ENCODE peak calls at places on chromosomes 13 and 19, in four cellular contexts. T is endothelial cell of umbilical vein, W is keratinocyte, Y is K562. R is an unnamed sample.

GRCh38 chr13:94860981-94861407 is 148.6 kb upstream of the SOX21 start:
- DNase-seq in T (peak; percentile 80), W (no peak), Y (no peak), R (peak; percentile 13)

GRCh38 chr13:32840840-32841713 is 175.1 kb upstream of the KL start:
- DNase-seq in T (no peak), W (no peak), Y (no peak), R (no peak)

GRCh38 chr19:19185853-19186728 is 5.9 kb downstream of the BORCS8 start:
- DNase-seq in T (peak; percentile 15), W (no peak), Y (peak; percentile 86), R (peak; percentile 31)

GRCh38 chr19:36257512-36257876 is 42.6 kb downstream of the ZNF146 start:
- DNase-seq in T (peak; percentile 24), W (no peak), Y (no peak), R (no peak)

GRCh38 chr13:110298221-110298565 is 8.8 kb downstream of the COL4A1 start:
- DNase-seq in T (no peak), W (no peak), Y (no peak), R (no peak)

GRCh38 chr13:99392806-99393135 is 85.6 kb upstream of the GPR183 start:
- DNase-seq in T (no peak), W (no peak), Y (no peak), R (no peak)

GRCh38 chr19:45691516-45692186 is at the start of gene SNRPD2:
- DNase-seq in T (peak; percentile 96), W (peak; percentile 81), Y (peak; percentile 96), R (peak; percentile 95)

GRCh38 chr13:79782541-79783216 is 301.7 kb downstream of the NDFIP2 start:
- DNase-seq in T (peak; percentile 93), W (no peak), Y (no peak), R (peak; percentile 77)

GRCh38 chr13:67278230-67278629 is 48.1 kb upstream of the PCDH9 start:
- DNase-seq in T (no peak), W (no peak), Y (no peak), R (peak; percentile 85)

GRCh38 chr13:32829676-32830091 is 186.5 kb upstream of the KL start:
- DNase-seq in T (no peak), W (peak; percentile 88), Y (no peak), R (peak; percentile 77)

GRCh38 chr19:19554074-19555023 is 16.3 kb downstream of the CILP2 start:
- DNase-seq in T (no peak), W (no peak), Y (peak; percentile 78), R (peak; percentile 21)

GRCh38 chr19:47330466-47330869 is 1.5 kb upstream of the C5AR2 start:
- DNase-seq in T (peak; percentile 70), W (no peak), Y (no peak), R (peak; percentile 59)

GRCh38 chr19:13099073-13099999 is 3.3 kb downstream of the LYL1 start:
- DNase-seq in T (peak; percentile 79), W (no peak), Y (peak; percentile 88), R (no peak)

GRCh38 chr19:42175952-42176648 is 41.4 kb downstream of the DEDD2 start:
- DNase-seq in T (peak; percentile 12), W (no peak), Y (no peak), R (peak; percentile 17)

GRCh38 chr19:1261512-1261862 is 7.6 kb upstream of the CIRBP start:
- DNase-seq in T (no peak), W (no peak), Y (no peak), R (no peak)

GRCh38 chr13:25171517-25172302 is at the start of gene AMER2:
- DNase-seq in T (peak; percentile 21), W (no peak), Y (no peak), R (no peak)

GRCh38 chr13:90706631-90707030 is 640.9 kb upstream of the MIR17HG start:
- DNase-seq in T (no peak), W (no peak), Y (no peak), R (no peak)

GRCh38 chr19:861756-862528 is 2.5 kb downstream of the CFD start:
- DNase-seq in T (no peak), W (no peak), Y (peak; percentile 95), R (no peak)

GRCh38 chr13:79621902-79622301 is 140.9 kb downstream of the NDFIP2 start:
- DNase-seq in T (no peak), W (peak; percentile 33), Y (no peak), R (no peak)

GRCh38 chr13:62193919-62194318 is 778.3 kb upstream of the PCDH20 start:
- DNase-seq in T (no peak), W (no peak), Y (no peak), R (no peak)

GRCh38 chr13:62194371-62194770 is 778.7 kb upstream of the PCDH20 start:
- DNase-seq in T (no peak), W (no peak), Y (no peak), R (no peak)
- H3K9me1 ChIP-seq in T (no peaks in the 10 kb centered on the region), W (no peaks in the 10 kb centered on the region), Y (no peaks in the 10 kb centered on the region), R (no peaks in the 10 kb centered on the region)

GRCh38 chr13:100875392-100876043 is 200.9 kb upstream of the TMTC4 start:
- DNase-seq in T (peak; percentile 87), W (no peak), Y (no peak), R (peak; percentile 96)
- H3K4me3 ChIP-seq in T (no peak overlapping the region), W (no peak overlapping the region), Y (no peak overlapping the region), R (no peak overlapping the region)

GRCh38 chr13:76965759-76966421 is 17.6 kb downstream of the ACOD1 start:
- DNase-seq in T (peak; percentile 21), W (no peak), Y (no peak), R (peak; percentile 61)
- H3K9me1 ChIP-seq in T (no peaks in the 10 kb centered on the region), W (no peaks in the 10 kb centered on the region), Y (no peaks in the 10 kb centered on the region), R (no peaks in the 10 kb centered on the region)

DNA sequence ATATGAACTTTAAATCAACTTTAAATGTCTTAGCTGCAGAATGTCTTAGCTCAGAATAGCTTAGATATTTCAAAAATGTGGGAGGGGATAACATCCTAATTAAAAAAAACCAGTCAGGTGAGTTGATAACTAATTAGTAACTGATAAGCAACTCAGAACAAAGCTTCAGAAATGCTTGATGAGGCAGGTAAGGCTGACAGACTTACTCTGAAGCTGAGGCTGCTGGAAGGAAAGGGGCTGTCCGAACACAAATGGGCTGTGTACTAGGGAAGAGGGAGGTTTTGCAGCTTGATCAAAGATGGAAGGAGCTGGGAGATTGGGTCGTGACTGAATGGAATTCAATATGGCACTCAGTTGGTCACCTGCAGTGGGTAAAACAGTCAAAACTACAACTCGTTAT is 91.2 kb upstream of the FBXL3 start:
- DNase-seq in T (no peak), W (no peak), Y (no peak), R (no peak)
- H3K4me3 ChIP-seq in T (no peak overlapping the region), W (no peak overlapping the region), Y (no peak overlapping the region), R (no peak overlapping the region)

GRCh38 chr13:49323344-49323743 is 75.6 kb downstream of the CDADC1 start:
- DNase-seq in T (no peak), W (no peak), Y (no peak), R (no peak)
- H3K9me1 ChIP-seq in T (no peaks in the 10 kb centered on the region), W (no peaks in the 10 kb centered on the region), Y (no peaks in the 10 kb centered on the region), R (peaks cover 10% of the 10 kb centered on the region)

DNA sequence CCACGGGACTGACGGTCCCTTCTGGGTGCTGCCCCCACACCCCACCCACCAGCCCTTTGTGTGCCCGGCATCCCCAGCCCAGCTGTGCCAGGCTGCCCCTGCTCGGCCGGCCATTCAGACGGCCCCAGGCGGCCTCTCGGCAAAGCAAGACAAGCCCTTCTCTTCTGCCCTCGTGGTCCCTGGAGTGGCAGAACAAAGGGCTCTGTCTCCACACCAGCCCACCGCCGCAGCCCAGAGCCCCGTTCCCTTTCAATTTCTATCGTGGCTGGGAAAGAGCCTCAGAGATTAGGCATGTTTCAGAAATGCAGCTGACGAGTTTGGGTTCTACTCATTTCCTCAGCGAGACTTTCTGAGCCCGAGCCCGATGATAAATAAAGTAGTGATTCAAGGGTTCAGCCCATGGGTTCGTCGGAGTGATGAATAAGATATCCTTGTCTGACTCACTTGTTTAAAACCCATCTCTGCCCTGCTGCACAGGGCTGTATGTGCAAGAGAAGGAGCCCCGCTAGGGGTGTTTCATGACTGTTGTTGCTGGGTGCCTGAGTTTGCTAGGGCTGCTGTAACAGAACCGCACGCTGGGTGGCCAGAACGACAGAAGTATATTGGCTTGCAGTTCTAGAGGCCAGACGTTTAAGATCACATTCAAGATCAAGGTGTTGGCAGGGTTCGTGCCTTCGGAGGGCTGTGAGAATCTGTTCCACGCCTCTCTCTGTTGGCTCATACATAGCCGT is 4.3 kb downstream of the MYO9B start:
- DNase-seq in T (peak; percentile 87), W (peak; percentile 81), Y (no peak), R (peak; percentile 99)
- H3K4me3 ChIP-seq in T (peak overlapping the region; percentile 51), W (peak overlapping the region; percentile 16), Y (no peak overlapping the region), R (peak overlapping the region; percentile 48)

DNA sequence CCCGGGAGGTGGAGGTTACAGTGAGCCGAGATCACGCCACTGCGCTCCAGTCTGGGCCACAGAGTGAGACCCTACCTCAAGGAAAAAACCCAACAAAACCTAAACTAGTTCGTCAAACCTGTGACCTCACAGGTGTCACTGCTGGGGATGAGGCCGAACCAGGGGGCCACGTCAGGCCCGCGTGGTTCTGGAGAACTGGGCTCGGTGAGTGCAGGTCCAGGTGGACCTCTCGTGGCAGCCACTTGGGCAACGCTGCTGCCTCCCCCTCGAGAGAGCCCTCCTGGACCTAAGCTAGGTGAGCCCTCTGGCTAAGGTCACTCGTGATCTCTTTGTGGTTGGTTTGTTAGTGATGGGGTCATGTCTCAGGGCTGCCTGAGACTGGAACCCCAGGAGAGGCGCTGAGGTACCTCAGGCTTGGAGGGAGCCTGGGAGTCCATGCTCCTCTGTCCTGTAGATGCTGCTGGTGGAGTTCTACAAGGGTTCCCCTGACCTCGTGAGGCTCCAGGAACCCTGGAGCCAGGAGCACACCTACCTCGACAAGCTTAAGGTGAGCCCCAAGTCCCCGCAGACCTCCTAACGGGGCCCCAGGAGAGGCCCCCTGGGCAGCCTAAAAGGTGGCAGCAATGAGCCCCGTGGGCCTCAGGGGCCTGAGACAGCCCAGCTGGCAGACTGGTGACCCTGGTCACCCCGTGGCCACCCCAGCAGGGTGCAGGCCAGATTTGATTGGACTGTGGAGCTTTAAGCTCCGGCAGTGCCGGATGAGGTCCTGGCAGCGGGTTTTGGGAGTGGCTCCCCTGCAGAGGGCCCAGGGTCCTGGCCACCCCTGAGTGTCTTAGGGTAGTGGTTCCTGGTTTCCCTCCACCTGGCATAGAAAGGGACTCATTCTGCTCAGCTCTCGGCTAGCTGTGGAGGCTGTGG is 15.6 kb downstream of the MPND start:
- DNase-seq in T (no peak), W (no peak), Y (no peak), R (no peak)
- H3K9me1 ChIP-seq in T (no peaks in the 10 kb centered on the region), W (no peaks in the 10 kb centered on the region), Y (no peaks in the 10 kb centered on the region), R (no peaks in the 10 kb centered on the region)

GRCh38 chr19:17618281-17618903 is 62.9 kb downstream of the COLGALT1 start:
- DNase-seq in T (no peak), W (no peak), Y (no peak), R (no peak)

GRCh38 chr19:17617807-17618192 is 62.4 kb downstream of the COLGALT1 start:
- DNase-seq in T (no peak), W (no peak), Y (no peak), R (no peak)

GRCh38 chr19:17615889-17616685 is 60.6 kb downstream of the COLGALT1 start:
- DNase-seq in T (no peak), W (no peak), Y (peak; percentile 62), R (no peak)

GRCh38 chr19:17616961-17617806 is 61.7 kb downstream of the COLGALT1 start:
- DNase-seq in T (no peak), W (peak; percentile 7), Y (peak; percentile 94), R (peak; percentile 9)

GRCh38 chr19:17616686-17616960 is 61.2 kb downstream of the COLGALT1 start:
- DNase-seq in T (no peak), W (no peak), Y (no peak), R (no peak)
- H3K4me3 ChIP-seq in T (no peak overlapping the region), W (no peak overlapping the region), Y (peak overlapping the region; percentile 47), R (no peak overlapping the region)

R was measured in IMR-90.